ENCODE peak calls at places on chromosomes 13 and 19, in four cellular contexts. Y, X, V and O are unnamed samples.

GRCh38 chr13:71609271-71609670 is 257.7 kb downstream of the DACH1 start:
- DNase-seq in X (no peak), V (no peak), Y (no peak), O (no peak)

GRCh38 chr19:24166055-24166454 is 79.1 kb downstream of the ZNF254 start:
- DNase-seq in Y (no peak), X (no peak), V (no peak), O (no peak)

GRCh38 chr19:37470216-37470615 is 1.1 kb downstream of the ZNF570 start:
- DNase-seq in Y (no peak), X (no peak), V (no peak), O (peak)

GRCh38 chr13:75666646-75667351 is 30.7 kb downstream of the LMO7 start:
- DNase-seq in X (no peak), Y (no peak), V (no peak), O (no peak)

GRCh38 chr19:27794444-27795042 is 1418.4 kb downstream of the UQCRFS1 start:
- DNase-seq in Y (peak), V (no peak), X (no peak), O (no peak)

GRCh38 chr13:86269511-86269910 is 470.3 kb upstream of the SLITRK6 start:
- DNase-seq in V (no peak), Y (no peak), X (no peak), O (no peak)

GRCh38 chr19:49534632-49535385 is 7.0 kb downstream of the RCN3 start:
- DNase-seq in X (no peak), Y (no peak), V (no peak), O (no peak)

GRCh38 chr19:1130801-1131717 is 27.3 kb downstream of the GPX4 start:
- DNase-seq in V (no peak), Y (no peak), X (no peak), O (peak)

GRCh38 chr13:87680298-87680697 is 9.1 kb downstream of the SLITRK5 start:
- DNase-seq in V (no peak), X (no peak), Y (no peak), O (no peak)

GRCh38 chr19:39765091-39766076 is 13.3 kb upstream of the LEUTX start:
- DNase-seq in V (no peak), Y (peak), X (peak), O (peak)

GRCh38 chr19:49506575-49507105 is 5.8 kb upstream of the FCGRT start:
- DNase-seq in X (peak), Y (peak), V (peak), O (peak)

GRCh38 chr19:55809381-55810058 is 22.3 kb downstream of the NLRP11 start:
- DNase-seq in X (peak), V (no peak), Y (peak), O (peak)

GRCh38 chr19:35347171-35347929 is at the start of gene FFAR1:
- DNase-seq in X (no peak), Y (no peak), V (no peak), O (no peak)

GRCh38 chr19:31154021-31154420 is 195.2 kb downstream of the TSHZ3 start:
- DNase-seq in X (no peak), Y (no peak), V (no peak), O (no peak)

GRCh38 chr19:49414256-49414655 is 9.0 kb downstream of the PTH2 start:
- DNase-seq in V (no peak), X (no peak), Y (no peak), O (no peak)

GRCh38 chr13:20360041-20360491 is 127.9 kb upstream of the GJB6 start:
- DNase-seq in X (no peak), V (no peak), Y (no peak), O (no peak)

GRCh38 chr19:42443944-42444398 is 1.2 kb upstream of the CXCL17 start:
- DNase-seq in Y (no peak), X (no peak), V (no peak), O (no peak)

GRCh38 chr19:13022859-13023636 is 27.8 kb downstream of the NFIX start:
- DNase-seq in Y (no peak), X (no peak), V (no peak), O (peak)

GRCh38 chr19:18762125-18763023 is 28.7 kb downstream of the COMP start:
- DNase-seq in Y (no peak), X (no peak), V (no peak), O (no peak)

GRCh38 chr19:32339988-32340874 is 5.2 kb upstream of the ZNF507 start:
- DNase-seq in V (peak), Y (peak), X (peak), O (peak)

GRCh38 chr13:41546372-41547252 is 89.3 kb downstream of the RGCC start:
- DNase-seq in Y (no peak), V (no peak), X (no peak), O (peak)

GRCh38 chr13:48502601-48503319 is 30.1 kb downstream of the RCBTB2 start:
- DNase-seq in Y (no peak), X (no peak), V (no peak), O (no peak)

GRCh38 chr19:7636691-7637373 is at the start of gene STXBP2:
- DNase-seq in Y (peak), V (peak), X (peak), O (no peak)

GRCh38 chr13:110319774-110320509 is 12.9 kb downstream of the COL4A2 start:
- DNase-seq in Y (no peak), X (no peak), V (no peak), O (no peak)

GRCh38 chr19:32233885-32234284 is 111.5 kb upstream of the ZNF507 start:
- DNase-seq in X (no peak), V (no peak), Y (no peak), O (no peak)

GRCh38 chr13:21670006-21670882 is 629 bp upstream of the FGF9 start:
- DNase-seq in V (peak), X (peak), Y (peak), O (peak)

GRCh38 chr19:46607441-46607841 is 6.3 kb downstream of the CALM3 start:
- DNase-seq in X (no peak), Y (no peak), V (no peak), O (no peak)

GRCh38 chr13:79810018-79810417 is 329.1 kb downstream of the NDFIP2 start:
- DNase-seq in V (no peak), X (no peak), Y (no peak), O (no peak)